ENCODE peak calls at places on chromosomes 1 and 21, in ten cellular contexts. Q is HTR-8/SVneo, H is ELF-1, P is heart right ventricle, F is cortex of kidney, M is GM12892, R is A172, N is left kidney, E is iPS-NIHi11, U is hypothalamus. G is an unnamed sample.

GRCh38 chr1:67208217-67208616 is 42.0 kb downstream of the IL23R start:
- DNase-seq in R (no peak), U (no peak), N (no peak), F (no peak), H (no peak), M (no peak), E (no peak), Q (no peak), P (no peak), G (no peak)

GRCh38 chr1:202324646-202325045 is 17.1 kb downstream of the UBE2T start:
- DNase-seq in Q (no peak), R (no peak), F (no peak), U (no peak), M (no peak), N (no peak), H (no peak), P (no peak), E (no peak), G (no peak)

GRCh38 chr1:54882483-54882882 is 4.5 kb downstream of the DHCR24 start:
- DNase-seq in H (no peak), F (no peak), R (no peak), M (no peak), P (no peak), N (no peak), U (no peak), Q (no peak), E (no peak), G (no peak)

GRCh38 chr1:31959941-31960340 is 21.8 kb upstream of the PTP4A2 start:
- DNase-seq in F (no peak), U (no peak), H (no peak), P (no peak), E (no peak), Q (no peak), R (no peak), M (no peak), N (no peak), G (no peak)

GRCh38 chr1:3097231-3097630 is 28.2 kb downstream of the PRDM16 start:
- DNase-seq in R (no peak), E (no peak), H (no peak), N (no peak), Q (no peak), U (no peak), M (no peak), P (no peak), F (no peak), G (no peak)

GRCh38 chr1:181317261-181317924 is 165.9 kb upstream of the CACNA1E start:
- DNase-seq in F (no peak), N (peak; percentile 54), U (no peak), Q (no peak), P (no peak), E (no peak), M (no peak), R (no peak), H (no peak), G (no peak)

GRCh38 chr1:223700388-223700918 is 11.9 kb upstream of the CAPN2 start:
- DNase-seq in F (no peak), R (peak; percentile 74), N (no peak), Q (no peak), E (no peak), M (no peak), U (no peak), H (no peak), P (no peak), G (no peak)

GRCh38 chr1:1782399-1783221 is 4.3 kb upstream of the NADK start:
- DNase-seq in R (peak; percentile 33), E (peak; percentile 68), N (peak; percentile 45), U (no peak), M (no peak), P (peak; percentile 63), H (peak; percentile 37), F (no peak), Q (no peak), G (peak; percentile 78)

GRCh38 chr1:180183426-180183825 is 28.8 kb downstream of the QSOX1 start:
- DNase-seq in E (no peak), N (no peak), Q (no peak), U (no peak), R (no peak), F (no peak), H (no peak), M (no peak), P (no peak), G (no peak)

GRCh38 chr21:46617267-46618051 is 12.6 kb upstream of the S100B start:
- DNase-seq in N (no peak), M (no peak), U (no peak), F (no peak), E (no peak), P (no peak), H (no peak), R (no peak), Q (no peak), G (no peak)

GRCh38 chr1:232579461-232579860 is 50.5 kb downstream of the SIPA1L2 start:
- DNase-seq in Q (no peak), F (no peak), P (no peak), R (no peak), H (no peak), U (no peak), M (no peak), E (no peak), N (no peak), G (no peak)

GRCh38 chr21:35825370-35825769 is 235.0 kb downstream of the SETD4 start:
- DNase-seq in R (no peak), M (no peak), E (no peak), U (no peak), Q (no peak), H (no peak), F (no peak), P (no peak), N (no peak), G (no peak)

GRCh38 chr1:70496181-70496580 is 85.1 kb downstream of the CTH start:
- DNase-seq in R (no peak), M (no peak), F (no peak), P (no peak), U (no peak), E (no peak), N (no peak), H (no peak), Q (no peak), G (no peak)

GRCh38 chr1:86779308-86780191 is 75.2 kb downstream of the SH3GLB1 start:
- DNase-seq in U (no peak), P (no peak), M (no peak), R (peak; percentile 69), Q (no peak), H (no peak), N (no peak), E (no peak), F (no peak), G (no peak)

GRCh38 chr1:82755671-82756070 is 954.9 kb downstream of the ADGRL2 start:
- DNase-seq in P (no peak), M (no peak), H (no peak), F (no peak), E (no peak), U (no peak), Q (no peak), N (no peak), R (peak; percentile 0), G (no peak)

GRCh38 chr21:31599563-31599962 is 59.9 kb upstream of the SOD1 start:
- DNase-seq in N (no peak), F (no peak), E (no peak), H (no peak), M (no peak), R (no peak), U (no peak), Q (no peak), P (no peak), G (no peak)

GRCh38 chr1:168089326-168089978 is 47.3 kb downstream of the GPR161 start:
- DNase-seq in U (no peak), N (no peak), R (no peak), E (no peak), H (no peak), F (no peak), P (no peak), M (no peak), Q (no peak), G (no peak)